ENCODE peak calls at places on chromosomes 13 and 19, in five cellular contexts. E, L, B, H and Z are unnamed samples.

GRCh38 chr13:73273737-73274136 is 214.9 kb downstream of the KLF5 start:
- DNase-seq in E (no peak), H (peak; percentile 39), B (peak; percentile 97), L (no peak), Z (no peak)

GRCh38 chr13:29564828-29565227 is 30.7 kb downstream of the SLC7A1 start:
- DNase-seq in H (no peak), L (no peak), B (no peak), E (no peak), Z (no peak)

GRCh38 chr19:40596608-40597328 is 4.4 kb upstream of the LTBP4 start:
- DNase-seq in B (peak; percentile 60), L (no peak), E (no peak), H (no peak), Z (no peak)

GRCh38 chr13:26929971-26930730 is 169.6 kb upstream of the GPR12 start:
- DNase-seq in H (no peak), B (peak; percentile 56), L (peak; percentile 28), E (peak; percentile 49), Z (no peak)

GRCh38 chr13:97004096-97004876 is 10.0 kb upstream of the OXGR1 start:
- DNase-seq in E (no peak), B (peak; percentile 94), H (no peak), L (no peak), Z (no peak)

GRCh38 chr19:1130801-1131717 is 27.3 kb downstream of the GPX4 start:
- DNase-seq in E (no peak), B (no peak), L (no peak), H (no peak), Z (no peak)

GRCh38 chr13:40692946-40693345 is 26.5 kb upstream of the FOXO1 start:
- DNase-seq in B (peak; percentile 77), H (peak; percentile 70), E (no peak), L (no peak), Z (no peak)

GRCh38 chr13:103140001-103140671 is 73.9 kb upstream of the SLC10A2 start:
- DNase-seq in L (peak; percentile 17), H (no peak), B (no peak), E (peak; percentile 63), Z (no peak)

GRCh38 chr13:112253631-112254030 is 122.5 kb upstream of the SPACA7 start:
- DNase-seq in H (no peak), L (no peak), B (no peak), E (no peak), Z (no peak)

GRCh38 chr13:73133536-73133935 is 74.7 kb downstream of the KLF5 start:
- DNase-seq in L (peak; percentile 42), E (no peak), B (peak; percentile 43), H (peak; percentile 87), Z (no peak)

GRCh38 chr19:42199440-42200115 is 17.9 kb downstream of the DEDD2 start:
- DNase-seq in H (no peak), E (no peak), L (peak; percentile 43), B (no peak), Z (no peak)

GRCh38 chr19:23415034-23415433 is 19.8 kb upstream of the ZNF91 start:
- DNase-seq in B (no peak), H (no peak), E (no peak), L (no peak), Z (no peak)

GRCh38 chr13:20499986-20500385 is 25.7 kb downstream of the CRYL1 start:
- DNase-seq in B (no peak), L (no peak), H (no peak), E (no peak), Z (no peak)

GRCh38 chr19:33684550-33685303 is 63.0 kb downstream of the CHST8 start:
- DNase-seq in H (no peak), B (no peak), L (no peak), E (no peak), Z (peak; percentile 30)

DNA sequence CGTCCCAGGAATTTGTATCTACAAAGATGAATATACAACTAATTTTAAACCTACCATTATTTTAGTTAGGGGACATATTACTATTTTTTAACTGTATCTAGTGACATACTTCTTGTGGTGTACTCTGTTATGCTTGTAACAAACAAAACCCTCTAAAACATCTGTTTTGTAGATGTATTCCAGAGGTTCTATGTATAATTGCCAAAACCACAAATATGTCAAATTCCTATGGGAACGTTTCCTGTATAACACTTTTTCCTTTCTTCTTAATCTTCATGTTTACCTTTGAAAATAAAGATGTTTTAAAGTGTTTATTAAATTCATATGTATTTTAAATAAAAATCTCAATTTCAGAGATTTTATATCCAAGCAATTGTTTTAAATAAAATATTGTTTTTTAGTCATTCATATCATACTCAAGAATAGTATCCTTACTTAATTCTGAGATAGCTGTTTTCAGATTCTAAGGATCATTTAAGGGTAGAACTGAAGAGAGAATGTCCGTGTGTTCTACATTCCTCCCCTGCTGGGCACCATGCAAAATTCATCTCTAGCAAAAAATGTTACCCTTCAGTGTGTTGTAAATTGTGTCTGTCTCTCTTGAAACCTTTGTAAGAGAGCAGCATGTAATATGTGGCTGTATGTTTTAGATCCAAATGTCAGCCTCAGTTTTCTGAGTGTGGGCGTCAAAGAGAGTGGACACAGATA is 1327.7 kb downstream of the EFNB2 start:
- DNase-seq in L (no peak), B (peak; percentile 23), H (no peak), E (no peak), Z (no peak)
- TF ChIP-seq CTCF in L (no peak), B (no peak), H (no peak), E (no peak), Z (no peak)

GRCh38 chr13:113835461-113836274 is 28.2 kb downstream of the GAS6 start:
- DNase-seq in L (no peak), H (no peak), E (no peak), B (peak; percentile 74), Z (no peak)
- H3K4me1 ChIP-seq in L (peaks cover 18% of the 10 kb centered on the region), H (peaks cover 52% of the 10 kb centered on the region), E (peaks cover 54% of the 10 kb centered on the region), B (peaks cover 33% of the 10 kb centered on the region), Z (peaks cover 22% of the 10 kb centered on the region)

DNA sequence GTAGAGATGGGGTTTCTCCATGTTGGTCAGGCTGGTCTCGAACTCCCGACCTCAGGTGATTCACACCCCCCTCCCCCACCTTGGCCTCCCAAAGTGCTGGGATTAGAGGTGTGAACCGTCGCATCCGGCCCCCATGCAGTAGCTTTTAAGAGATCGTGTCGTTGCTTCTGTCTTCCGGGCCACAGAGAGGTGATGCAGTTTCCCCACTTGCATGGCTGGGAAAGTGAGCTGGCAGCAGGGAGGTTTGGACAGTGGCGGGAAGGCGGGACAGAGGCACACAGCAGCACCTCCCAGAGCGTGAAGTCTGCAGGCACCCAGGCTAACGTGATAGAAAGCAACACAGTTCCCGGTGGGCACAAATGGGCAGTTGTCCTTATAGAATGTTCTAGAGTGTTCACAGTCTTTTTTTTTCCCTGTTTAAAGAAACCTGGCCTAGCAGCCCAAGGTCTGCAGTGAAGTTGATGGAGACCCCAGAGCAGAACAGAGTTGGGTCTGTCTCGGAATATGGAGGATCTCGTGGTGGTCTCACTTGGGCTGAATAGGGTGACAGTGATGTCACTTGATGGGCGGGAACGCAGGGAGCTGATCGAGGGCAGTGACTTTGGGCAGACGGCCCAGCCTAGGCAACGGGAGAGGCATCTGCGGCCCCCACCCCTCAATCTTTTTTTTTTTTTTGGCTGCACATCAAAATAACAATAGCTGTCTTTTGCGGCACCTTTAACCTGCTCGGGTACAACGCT is 4.9 kb downstream of the UHRF1 start:
- DNase-seq in E (no peak), B (peak; percentile 65), H (peak; percentile 36), L (no peak), Z (no peak)
- H3K4me3 ChIP-seq in E (no peak overlapping the region), B (no peak overlapping the region), H (no peak overlapping the region), L (no peak overlapping the region), Z (no peak overlapping the region)

GRCh38 chr13:23636360-23636759 is 66.1 kb downstream of the TNFRSF19 start:
- DNase-seq in E (no peak), H (no peak), B (no peak), L (no peak), Z (no peak)
- TF ChIP-seq CTCF in E (no peak), H (no peak), B (no peak), L (no peak), Z (no peak)

GRCh38 chr19:38685666-38686529 is 38.4 kb downstream of the ACTN4 start:
- DNase-seq in H (peak; percentile 80), B (peak; percentile 69), L (no peak), E (no peak), Z (no peak)
- H3K4me1 ChIP-seq in H (peaks cover 96% of the 10 kb centered on the region), B (peaks cover 43% of the 10 kb centered on the region), L (peaks cover 34% of the 10 kb centered on the region), E (peaks cover 95% of the 10 kb centered on the region), Z (peaks cover 41% of the 10 kb centered on the region)

DNA sequence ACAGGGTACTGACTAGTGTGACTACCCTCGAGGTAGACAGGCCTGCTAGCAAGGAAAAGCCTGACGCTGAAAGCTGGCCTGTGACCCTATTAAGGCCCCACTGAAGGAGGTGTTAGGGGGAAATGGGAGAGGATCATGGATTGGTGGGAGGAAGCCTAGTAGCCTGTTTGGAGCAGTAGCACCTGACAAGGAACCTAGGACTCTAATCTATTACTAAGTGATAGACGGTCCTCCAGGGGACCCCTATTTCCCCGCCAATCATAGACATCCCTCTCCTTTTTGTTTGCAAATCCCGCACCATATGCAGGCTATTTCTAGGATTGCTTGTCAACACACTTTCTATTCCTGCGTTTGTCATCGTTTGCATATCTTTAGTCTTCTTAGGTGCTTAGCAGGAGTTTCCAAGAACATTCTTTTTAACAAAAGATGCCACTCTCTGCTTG is 1338.8 kb upstream of the MIR17HG start:
- DNase-seq in L (no peak), E (no peak), B (no peak), H (no peak), Z (no peak)
- H3K4me3 ChIP-seq in L (no peak overlapping the region), E (no peak overlapping the region), B (no peak overlapping the region), H (no peak overlapping the region), Z (no peak overlapping the region)

DNA sequence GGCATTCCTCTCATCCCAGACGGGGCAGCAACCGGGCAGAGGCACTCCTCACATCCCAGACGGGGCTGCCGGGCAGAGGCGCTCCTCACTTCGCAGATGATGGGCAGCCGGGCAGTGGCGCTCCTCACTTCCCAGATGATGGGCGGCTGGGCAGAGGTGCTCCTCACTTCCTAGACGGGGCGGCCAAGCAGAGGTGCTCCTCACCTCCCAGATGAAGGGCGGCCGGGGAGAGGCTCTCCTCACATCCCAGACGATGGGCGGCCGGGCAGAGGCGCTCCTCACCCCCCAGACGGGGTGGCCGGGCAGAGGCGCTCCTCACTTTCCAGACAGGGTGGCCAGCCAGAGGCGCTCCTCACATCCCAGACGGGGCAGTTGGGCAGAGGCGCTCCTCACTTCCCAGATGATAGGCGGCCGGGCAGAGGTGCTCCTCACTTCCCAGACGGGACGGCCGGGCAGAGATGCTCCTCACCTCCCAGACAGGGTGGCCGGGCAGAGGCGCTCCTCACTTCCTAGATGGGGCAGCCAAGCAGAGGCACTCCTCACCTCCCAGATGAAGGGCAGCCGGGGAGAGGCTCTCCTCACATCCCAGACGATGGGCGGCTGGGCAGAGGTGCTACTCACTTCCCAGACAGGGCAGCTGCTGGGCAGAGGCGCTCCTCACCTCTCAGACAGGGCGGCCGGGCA is 68.9 kb downstream of the ZNF708 start:
- DNase-seq in H (no peak), B (no peak), E (no peak), L (no peak), Z (no peak)
- TF ChIP-seq CTCF in H (no peak), B (no peak), E (no peak), L (no peak), Z (no peak)

DNA sequence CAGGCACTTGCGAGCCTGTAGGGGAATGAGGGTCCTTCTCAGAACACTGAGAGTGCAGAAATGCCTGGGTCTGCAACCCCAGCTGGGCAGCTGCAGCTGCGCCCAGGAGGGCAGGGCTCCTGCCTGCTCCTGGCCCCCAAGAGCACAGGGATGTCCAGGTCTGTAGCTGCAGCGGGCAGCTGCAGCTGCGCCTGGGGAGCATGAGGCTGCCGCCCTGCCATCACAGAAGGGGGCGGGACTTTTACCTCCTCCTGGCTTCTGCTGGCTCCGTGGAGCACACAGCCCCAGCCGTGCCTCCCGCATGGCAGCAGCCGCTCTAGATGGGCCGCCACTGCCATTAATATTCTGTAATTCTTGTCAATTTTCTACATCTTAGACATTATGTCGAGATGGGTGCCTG is 17.8 kb downstream of the CPB2 start:
- DNase-seq in H (no peak), E (no peak), B (no peak), L (no peak), Z (no peak)
- H3K4me1 ChIP-seq in H (no peaks in the 10 kb centered on the region), E (no peaks in the 10 kb centered on the region), B (no peaks in the 10 kb centered on the region), L (no peaks in the 10 kb centered on the region), Z (no peaks in the 10 kb centered on the region)